ENCODE peak calls at places on chromosomes 6 and 20, in nine cellular contexts. H is Caco-2; D is aorta; Q is tibial nerve; J is endodermal cell; Y is mammary epithelial cell; N is CD8-positive, alpha-beta T cell; O is neural progenitor cell; L is body of pancreas. V is an unnamed sample.

GRCh38 chr6:73372516-73372915 is 2.8 kb upstream of the OOEP start:
- DNase-seq in O (no peak), N (no peak), D (no peak), Y (no peak), Q (no peak), H (no peak), L (no peak), J (no peak), V (no peak)

GRCh38 chr6:152669894-152670293 is 27.8 kb upstream of the MYCT1 start:
- DNase-seq in H (no peak), Y (peak; percentile 21), D (no peak), N (no peak), L (no peak), O (peak; percentile 20), Q (no peak), J (no peak), V (no peak)

GRCh38 chr6:119318730-119319129 is 30.8 kb downstream of the MAN1A1 start:
- DNase-seq in Q (no peak), L (no peak), H (no peak), J (no peak), O (no peak), D (no peak), N (no peak), Y (no peak), V (no peak)

GRCh38 chr6:88843040-88843439 is 120.4 kb downstream of the RNGTT start:
- DNase-seq in J (no peak), O (no peak), N (no peak), Y (no peak), Q (no peak), H (no peak), L (no peak), D (no peak), V (no peak)

GRCh38 chr20:34299925-34300806 is 3.0 kb downstream of the AHCY start:
- DNase-seq in L (no peak), D (no peak), Q (no peak), N (no peak), O (no peak), H (peak; percentile 76), Y (no peak), J (no peak), V (no peak)

GRCh38 chr6:49336514-49337131 is 126.4 kb downstream of the MMUT start:
- DNase-seq in L (peak; percentile 66), O (no peak), Q (no peak), J (no peak), D (no peak), H (peak; percentile 80), N (no peak), Y (peak; percentile 12), V (no peak)

GRCh38 chr6:2245954-2246863 is 804 bp upstream of the GMDS start:
- DNase-seq in L (peak; percentile 98), H (peak; percentile 82), Y (peak; percentile 82), J (peak; percentile 80), D (peak; percentile 79), N (no peak), Q (peak; percentile 18), O (peak; percentile 63), V (peak; percentile 65)

GRCh38 chr20:62067547-62068260 is 2.0 kb upstream of the TAF4 start:
- DNase-seq in Q (no peak), H (no peak), N (no peak), Y (no peak), L (no peak), D (no peak), O (no peak), J (no peak), V (no peak)

GRCh38 chr6:26328265-26328844 is 36.6 kb upstream of the BTN3A2 start:
- DNase-seq in L (no peak), Y (no peak), N (no peak), O (no peak), Q (no peak), H (no peak), D (no peak), J (peak; percentile 67), V (peak; percentile 45)

GRCh38 chr20:53809728-53810365 is 216.2 kb upstream of the ZNF217 start:
- DNase-seq in Q (no peak), H (no peak), N (no peak), D (no peak), L (no peak), Y (no peak), O (no peak), J (no peak), V (no peak)

GRCh38 chr6:169864148-169865030 is 113.0 kb downstream of the ERMARD start:
- DNase-seq in D (no peak), H (no peak), Y (no peak), J (peak; percentile 34), O (no peak), Q (no peak), N (peak; percentile 44), L (peak; percentile 68), V (no peak)

GRCh38 chr6:101539510-101540245 is 146.2 kb downstream of the GRIK2 start:
- DNase-seq in L (no peak), N (no peak), H (no peak), O (no peak), D (no peak), Y (peak; percentile 32), J (no peak), Q (no peak), V (no peak)

GRCh38 chr6:46221221-46221793 is 50.5 kb upstream of the ENPP5 start:
- DNase-seq in L (no peak), O (peak; percentile 64), N (no peak), Q (no peak), D (no peak), J (no peak), H (no peak), Y (peak; percentile 21), V (no peak)

GRCh38 chr20:35474504-35474903 is 19.1 kb downstream of the CEP250 start:
- DNase-seq in O (no peak), L (no peak), N (no peak), Q (no peak), J (no peak), H (no peak), D (no peak), Y (no peak), V (no peak)

GRCh38 chr20:35473684-35474083 is 18.3 kb downstream of the CEP250 start:
- DNase-seq in N (no peak), Q (no peak), L (no peak), Y (no peak), H (no peak), J (no peak), O (no peak), D (no peak), V (no peak)

GRCh38 chr20:35476288-35476687 is 20.9 kb downstream of the CEP250 start:
- DNase-seq in L (no peak), N (no peak), D (no peak), O (no peak), Y (no peak), H (no peak), J (no peak), Q (no peak), V (no peak)

GRCh38 chr20:35479798-35480197 is 24.4 kb downstream of the CEP250 start:
- DNase-seq in N (no peak), Q (no peak), O (no peak), H (peak; percentile 46), Y (no peak), L (no peak), J (no peak), D (no peak), V (no peak)

DNA sequence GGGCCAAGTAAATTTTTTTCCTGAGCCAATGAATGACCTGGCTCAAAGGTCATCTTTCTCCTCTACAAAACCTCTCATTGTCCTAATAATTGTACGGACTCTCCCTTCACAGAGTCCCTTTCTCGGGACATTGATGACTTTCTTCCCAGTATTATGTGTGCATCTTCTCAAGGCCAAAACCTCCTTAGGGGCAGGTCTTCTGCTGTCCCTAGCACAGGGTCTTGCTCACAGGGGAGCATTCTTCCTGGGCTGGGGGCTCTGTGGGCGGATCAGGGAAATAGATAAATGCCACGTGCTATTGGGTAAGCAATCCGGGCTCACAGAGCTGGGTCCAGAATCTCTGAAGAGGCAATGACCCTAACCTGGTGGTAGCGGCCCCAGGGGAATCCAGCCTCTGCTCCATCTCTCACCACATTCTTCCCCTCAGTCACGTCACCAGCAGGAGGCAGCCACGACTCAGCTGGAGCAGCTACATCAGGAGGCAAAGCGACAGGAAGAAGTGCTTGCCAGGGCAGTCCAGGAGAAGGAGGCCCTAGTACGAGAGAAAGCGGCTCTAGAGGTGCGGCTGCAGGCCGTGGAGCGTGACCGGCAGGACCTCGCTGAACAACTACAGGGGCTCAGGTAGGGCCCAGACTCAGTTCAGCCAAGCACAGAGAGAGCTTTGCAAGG is 23.5 kb downstream of the CEP250 start:
- DNase-seq in Q (no peak), Y (no peak), O (peak; percentile 15), J (peak; percentile 85), D (no peak), N (no peak), L (no peak), H (peak; percentile 60), V (no peak)
- H3K36me3 ChIP-seq in Q (peaks cover 8% of the 10 kb centered on the region), Y (peaks cover 27% of the 10 kb centered on the region), O (peaks cover 10% of the 10 kb centered on the region), J (peaks cover 50% of the 10 kb centered on the region), D (peaks cover 6% of the 10 kb centered on the region), N (peaks cover 23% of the 10 kb centered on the region), L (peaks cover 8% of the 10 kb centered on the region), H (peaks cover 14% of the 10 kb centered on the region), V (peaks cover 18% of the 10 kb centered on the region)

DNA sequence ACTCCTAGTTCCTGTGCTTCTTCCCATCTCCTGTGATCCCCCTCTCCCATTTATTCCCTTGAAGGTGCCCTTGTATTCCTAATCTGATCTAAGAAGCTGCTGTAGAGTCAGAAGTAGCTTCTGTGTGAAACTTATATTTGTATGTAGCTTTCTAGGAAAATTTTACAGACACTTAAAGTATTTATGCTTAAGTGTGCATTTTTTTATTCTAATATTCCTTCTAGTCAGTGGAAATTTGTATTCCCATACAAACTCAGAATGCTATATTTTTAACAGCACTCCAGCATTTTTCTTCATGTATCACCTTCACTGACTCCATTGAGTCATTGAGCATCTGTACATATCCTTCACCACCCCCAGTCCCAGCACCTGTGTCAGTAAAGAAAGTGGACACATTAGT is 12.7 kb downstream of the ZKSCAN8 start:
- DNase-seq in J (no peak), N (no peak), Y (no peak), O (no peak), L (no peak), D (no peak), Q (no peak), H (no peak), V (no peak)
- H3K36me3 ChIP-seq in J (peaks cover 97% of the 10 kb centered on the region), N (peaks cover 42% of the 10 kb centered on the region), Y (peaks cover 46% of the 10 kb centered on the region), O (peaks cover 49% of the 10 kb centered on the region), L (peaks cover 21% of the 10 kb centered on the region), D (peaks cover 12% of the 10 kb centered on the region), Q (peaks cover 43% of the 10 kb centered on the region), H (peaks cover 3% of the 10 kb centered on the region), V (peaks cover 32% of the 10 kb centered on the region)

DNA sequence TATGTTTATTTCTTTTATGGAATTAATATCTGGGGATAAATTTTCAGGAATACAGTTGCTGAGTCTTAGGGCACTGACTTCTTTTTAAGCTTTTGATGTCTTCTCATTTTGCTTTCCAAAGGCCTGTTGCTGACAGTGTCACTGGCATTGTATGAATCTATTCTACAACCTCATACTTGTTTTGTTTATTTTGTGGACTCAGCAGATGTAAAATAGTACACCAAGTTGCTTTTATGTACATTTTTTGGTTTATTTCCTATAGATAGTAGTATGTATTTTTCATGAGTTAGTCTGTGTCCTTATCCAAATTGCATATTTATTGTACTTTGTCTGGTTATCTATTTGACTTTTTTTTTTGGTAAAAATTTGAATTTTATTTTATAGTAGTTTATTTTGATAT is 35.0 kb downstream of the FAM162B start:
- DNase-seq in Y (no peak), D (no peak), J (no peak), O (no peak), Q (no peak), L (no peak), H (no peak), N (no peak), V (no peak)
- H3K36me3 ChIP-seq in Y (peaks cover 2% of the 10 kb centered on the region), D (no peaks in the 10 kb centered on the region), J (peaks cover 32% of the 10 kb centered on the region), O (peaks cover 18% of the 10 kb centered on the region), Q (no peaks in the 10 kb centered on the region), L (no peaks in the 10 kb centered on the region), H (no peaks in the 10 kb centered on the region), N (peaks cover 28% of the 10 kb centered on the region), V (peaks cover 18% of the 10 kb centered on the region)

GRCh38 chr6:87574237-87574636 is 15.6 kb downstream of the RARS2 start:
- DNase-seq in O (no peak), H (no peak), Y (peak; percentile 19), L (no peak), Q (no peak), J (no peak), D (no peak), N (no peak), V (no peak)
- H3K36me3 ChIP-seq in O (peaks cover 5% of the 10 kb centered on the region), H (no peaks in the 10 kb centered on the region), Y (peaks cover 2% of the 10 kb centered on the region), L (no peaks in the 10 kb centered on the region), Q (no peaks in the 10 kb centered on the region), J (peaks cover 29% of the 10 kb centered on the region), D (no peaks in the 10 kb centered on the region), N (no peaks in the 10 kb centered on the region), V (no peaks in the 10 kb centered on the region)